ENCODE peak calls at places on chromosomes 12 and 14, in six cellular contexts. L is gastrocnemius medialis; X is PC-3; R is activated CD8-positive, alpha-beta T cell treated with anti-CD3 and anti-CD28 coated beads for 36 hours; I is naive thymus-derived CD4-positive, alpha-beta T cell; F is CD8-positive, alpha-beta T cell. V is an unnamed sample.

GRCh38 chr14:105142651-105143450 is 25.7 kb downstream of the JAG2 start:
- ATAC-seq in L (no peak), X (no peak), R (no peak), I (no peak), F (no peak), V (no peak)

GRCh38 chr12:46915861-46916260 is 90.1 kb upstream of the SLC38A4 start:
- ATAC-seq in L (peak; percentile 24), X (no peak), R (no peak), I (no peak), F (no peak), V (no peak)

GRCh38 chr12:61870658-61871559 is 389.3 kb upstream of the USP15 start:
- ATAC-seq in L (no peak), X (no peak), R (peak; percentile 95), I (peak; percentile 79), F (peak; percentile 73), V (no peak)

GRCh38 chr12:15546102-15546701 is 223.9 kb downstream of the PTPRO start:
- ATAC-seq in L (no peak), X (no peak), R (peak; percentile 62), I (peak; percentile 93), F (peak; percentile 92), V (peak; percentile 86)

GRCh38 chr14:76267322-76268012 is 108.5 kb upstream of the ESRRB start:
- ATAC-seq in L (peak; percentile 82), X (no peak), R (no peak), I (no peak), F (no peak), V (no peak)

GRCh38 chr12:86666311-86666710 is 410.1 kb upstream of the MGAT4C start:
- ATAC-seq in L (no peak), X (no peak), R (no peak), I (no peak), F (no peak), V (no peak)

GRCh38 chr14:73240816-73241480 is 3.6 kb downstream of the PAPLN start:
- ATAC-seq in L (no peak), X (no peak), R (no peak), I (peak; percentile 37), F (no peak), V (no peak)

GRCh38 chr12:104462931-104463339 is 6.2 kb downstream of the CHST11 start:
- ATAC-seq in L (no peak), X (no peak), R (peak; percentile 65), I (peak; percentile 71), F (peak; percentile 51), V (peak; percentile 87)

GRCh38 chr14:91244501-91244901 is at the start of gene GPR68:
- ATAC-seq in L (no peak), X (no peak), R (no peak), I (no peak), F (no peak), V (no peak)

GRCh38 chr12:123243851-123244250 is 10.6 kb downstream of the MTRFR start:
- ATAC-seq in L (no peak), X (no peak), R (no peak), I (no peak), F (no peak), V (no peak)

GRCh38 chr12:68565391-68565903 is 45.3 kb upstream of the RAP1B start:
- ATAC-seq in L (no peak), X (peak; percentile 95), R (peak; percentile 74), I (no peak), F (peak; percentile 40), V (no peak)

GRCh38 chr12:100986595-100987547 is 192.3 kb downstream of the ANO4 start:
- ATAC-seq in L (no peak), X (no peak), R (no peak), I (no peak), F (no peak), V (no peak)

GRCh38 chr12:5549011-5549410 is 117.1 kb downstream of the NTF3 start:
- ATAC-seq in L (no peak), X (no peak), R (no peak), I (peak; percentile 22), F (no peak), V (no peak)

GRCh38 chr14:24837280-24838046 is 203.5 kb upstream of the GZMB start:
- ATAC-seq in L (no peak), X (no peak), R (no peak), I (no peak), F (no peak), V (no peak)

V was measured in stimulated activated memory B cell treated with anti-CD40 and anti-IgM and Interleukin-4, amounts not matched to agents 10 μg/mL and 1 μg/mL and 100 μg/mL, for 72 hours.